ENCODE peak calls at places on chromosome 9, in eight cellular contexts. A is uterus, X is H7, D is COR-L47, F is MCF 10A, M is left colon, R is D341Med, K is H9. Z is an unnamed sample.

GRCh38 chr9:22446589-22446949 is at the start of gene DMRTA1:
- DNase-seq in X (peak), D (peak), M (peak), R (peak), A (peak), K (peak), F (peak), Z (peak)

GRCh38 chr9:36018129-36018528 is 18.6 kb upstream of the RECK start:
- DNase-seq in X (no peak), A (no peak), K (no peak), D (no peak), F (no peak), R (no peak), M (no peak), Z (no peak)

GRCh38 chr9:113568481-113569321 is 105.2 kb downstream of the RGS3 start:
- DNase-seq in K (no peak), X (no peak), M (peak), F (no peak), D (no peak), R (peak), A (no peak), Z (no peak)

GRCh38 chr9:107213080-107213479 is 70.0 kb upstream of the RAD23B start:
- DNase-seq in M (no peak), F (no peak), A (no peak), D (no peak), X (no peak), K (no peak), R (no peak), Z (no peak)

GRCh38 chr9:114220129-114220541 is 64.8 kb downstream of the COL27A1 start:
- DNase-seq in D (no peak), R (no peak), A (no peak), K (no peak), M (peak), F (no peak), X (no peak), Z (no peak)

GRCh38 chr9:36873247-36873875 is 160.7 kb downstream of the PAX5 start:
- DNase-seq in R (peak), F (peak), A (peak), K (peak), M (peak), X (peak), D (peak), Z (no peak)

GRCh38 chr9:79670269-79670961 is 98.7 kb downstream of the TLE4 start:
- DNase-seq in K (no peak), A (no peak), X (no peak), D (no peak), R (no peak), F (peak), M (no peak), Z (no peak)

GRCh38 chr9:7976167-7976755 is 176.7 kb upstream of the DMAC1 start:
- DNase-seq in K (no peak), M (no peak), D (no peak), X (no peak), F (no peak), A (no peak), R (no peak), Z (no peak)

GRCh38 chr9:77751341-77752091 is 103.4 kb upstream of the GNA14 start:
- DNase-seq in D (peak), K (peak), X (peak), F (peak), R (peak), A (no peak), M (no peak), Z (no peak)

GRCh38 chr9:96178153-96178552 is 123.8 kb downstream of the HSD17B3 start:
- DNase-seq in A (no peak), R (no peak), D (no peak), F (no peak), M (no peak), X (no peak), K (no peak), Z (no peak)

GRCh38 chr9:89422151-89422918 is 75.6 kb downstream of the SEMA4D start:
- DNase-seq in F (peak), D (no peak), X (no peak), M (no peak), K (no peak), R (no peak), A (no peak), Z (no peak)

GRCh38 chr9:93517331-93517730 is 59.1 kb upstream of the PHF2 start:
- DNase-seq in D (no peak), K (no peak), M (no peak), X (no peak), A (no peak), F (no peak), R (no peak), Z (no peak)

GRCh38 chr9:91741529-91741928 is 208.5 kb downstream of the ROR2 start:
- DNase-seq in F (peak), X (no peak), M (no peak), K (no peak), D (no peak), R (no peak), A (no peak), Z (no peak)

GRCh38 chr9:132411091-132411508 is 1.1 kb downstream of the CFAP77 start:
- DNase-seq in K (peak), X (peak), R (peak), M (peak), D (peak), A (peak), F (peak), Z (peak)

GRCh38 chr9:126128494-126129142 is 198.0 kb upstream of the MVB12B start:
- DNase-seq in K (peak), X (no peak), D (no peak), A (no peak), M (no peak), R (peak), F (no peak), Z (no peak)

GRCh38 chr9:5608298-5609254 is 20.3 kb upstream of the RIC1 start:
- DNase-seq in K (no peak), F (peak), D (no peak), M (no peak), R (no peak), X (no peak), A (no peak), Z (no peak)

GRCh38 chr9:130939405-130939941 is 426 bp upstream of the FIBCD1 start:
- DNase-seq in D (no peak), R (peak), X (peak), A (no peak), K (peak), F (no peak), M (peak), Z (no peak)

GRCh38 chr9:112867275-112867991 is 23.2 kb downstream of the SLC46A2 start:
- DNase-seq in M (no peak), F (peak), R (no peak), A (no peak), K (peak), D (no peak), X (no peak), Z (no peak)

GRCh38 chr9:134403682-134404301 is 77.5 kb downstream of the RXRA start:
- DNase-seq in F (no peak), D (no peak), A (peak), K (no peak), M (peak), X (no peak), R (no peak), Z (no peak)

GRCh38 chr9:20805766-20806165 is 121.7 kb downstream of the FOCAD start:
- DNase-seq in A (no peak), D (no peak), X (no peak), M (no peak), R (no peak), F (no peak), K (no peak), Z (no peak)

GRCh38 chr9:13049223-13049622 is 230.3 kb downstream of the MPDZ start:
- DNase-seq in D (peak), X (no peak), R (peak), A (no peak), M (no peak), F (no peak), K (no peak), Z (no peak)

GRCh38 chr9:104906441-104907277 is 21.3 kb downstream of the ABCA1 start:
- DNase-seq in R (no peak), D (no peak), A (peak), M (no peak), X (no peak), F (peak), K (no peak), Z (no peak)

GRCh38 chr9:36426945-36427344 is 26.9 kb upstream of the RNF38 start:
- DNase-seq in M (no peak), R (no peak), X (no peak), F (no peak), K (no peak), A (no peak), D (no peak), Z (no peak)

GRCh38 chr9:79603222-79603925 is 31.6 kb downstream of the TLE4 start:
- DNase-seq in X (no peak), D (no peak), K (no peak), A (no peak), F (no peak), M (no peak), R (no peak), Z (no peak)

Z was measured in amygdala.